ENCODE peak calls at places on chromosomes 5 and 9, in six cellular contexts. G is aorta, W is GM23338, F is adrenal gland, T is kidney, I is PC-9. D is an unnamed sample. For H3K36me3, the result is how much of the 10 kb centered on the place peaks cover.

GRCh38 chr5:138177936-138178515 is 404 bp downstream of the BRD8 start:
- DNase-seq in I (peak), F (no peak), G (peak), W (peak), T (no peak), D (no peak)

GRCh38 chr9:107755267-107755666 is 265.7 kb upstream of the KLF4 start:
- DNase-seq in T (no peak), I (peak), F (peak), W (no peak), G (no peak), D (no peak)

GRCh38 chr5:80805038-80805437 is 150.3 kb upstream of the DHFR start:
- DNase-seq in G (no peak), T (no peak), I (no peak), F (no peak), W (no peak), D (no peak)

GRCh38 chr5:38105231-38105570 is 153.2 kb upstream of the EGFLAM start:
- DNase-seq in W (no peak), T (no peak), F (no peak), I (no peak), G (no peak), D (no peak)

GRCh38 chr5:28580616-28581015 is 1542.2 kb upstream of the CDH9 start:
- DNase-seq in I (no peak), F (no peak), T (no peak), W (no peak), G (no peak), D (no peak)

GRCh38 chr9:34403554-34404380 is 27.1 kb upstream of the MYORG start:
- DNase-seq in W (peak), G (peak), F (peak), T (no peak), I (peak), D (peak)

GRCh38 chr9:6054280-6055099 is 39.1 kb upstream of the RANBP6 start:
- DNase-seq in F (peak), T (no peak), G (peak), I (peak), W (peak), D (peak)

GRCh38 chr9:130043654-130044623 is 950 bp upstream of the FNBP1 start:
- DNase-seq in W (peak), I (no peak), G (no peak), F (peak), T (peak), D (no peak)

GRCh38 chr9:91120200-91120599 is 241.5 kb downstream of the AUH start:
- DNase-seq in F (no peak), G (no peak), I (no peak), W (no peak), T (no peak), D (no peak)

GRCh38 chr9:91117959-91118651 is 243.6 kb downstream of the AUH start:
- DNase-seq in G (peak), T (peak), F (peak), W (peak), I (peak), D (no peak)

GRCh38 chr9:91119147-91119546 is 242.6 kb downstream of the AUH start:
- DNase-seq in F (no peak), T (no peak), I (no peak), W (peak), G (no peak), D (no peak)

GRCh38 chr9:91117474-91117891 is 244.2 kb downstream of the AUH start:
- DNase-seq in W (no peak), G (no peak), F (no peak), I (no peak), T (no peak), D (no peak)

GRCh38 chr9:91119679-91120078 is 242.0 kb downstream of the AUH start:
- DNase-seq in T (no peak), I (no peak), F (no peak), G (no peak), W (no peak), D (no peak)
- H3K27ac ChIP-seq in T (no peak), I (no peak), F (no peak), G (no peak), W (no peak), D (no peak)

GRCh38 chr5:72268753-72269410 is 51.2 kb downstream of the MRPS27 start:
- DNase-seq in G (peak), T (no peak), W (peak), F (peak), I (peak), D (peak)
- H3K36me3 ChIP-seq in G (under half), T (under half), W (under half), F (under half), I (under half), D (under half)

GRCh38 chr9:21688108-21689102 is 114.0 kb upstream of the MTAP start:
- DNase-seq in T (no peak), G (peak), F (no peak), I (no peak), W (no peak), D (no peak)
- H3K4me3 ChIP-seq in T (no peak), G (no peak), F (no peak), I (no peak), W (no peak), D (no peak)

GRCh38 chr5:10275460-10275859 is 25.4 kb downstream of the CCT5 start:
- DNase-seq in I (no peak), T (no peak), G (no peak), W (no peak), F (no peak), D (no peak)
- H3K27ac ChIP-seq in I (no peak), T (no peak), G (no peak), W (peak), F (no peak), D (no peak)

GRCh38 chr9:95083086-95083768 is 234.3 kb downstream of the FANCC start:
- DNase-seq in G (no peak), I (no peak), F (no peak), W (no peak), T (no peak), D (no peak)
- H3K36me3 ChIP-seq in G (under half), I (under half), F (half or more), W (under half), T (half or more), D (under half)

GRCh38 chr5:132526290-132526973 is 16.9 kb downstream of the IL5 start:
- DNase-seq in T (no peak), F (peak), W (peak), G (no peak), I (peak), D (no peak)

GRCh38 chr5:132525299-132525724 is 18.0 kb downstream of the IL5 start:
- DNase-seq in G (no peak), I (no peak), F (no peak), T (no peak), W (no peak), D (no peak)

GRCh38 chr5:132528866-132529634 is 14.3 kb downstream of the IL5 start:
- DNase-seq in T (no peak), I (no peak), W (no peak), F (no peak), G (no peak), D (no peak)

GRCh38 chr5:132530946-132531345 is 12.4 kb downstream of the IL5 start:
- DNase-seq in T (no peak), G (no peak), F (no peak), I (no peak), W (no peak), D (no peak)

GRCh38 chr5:132526974-132527564 is 16.3 kb downstream of the IL5 start:
- DNase-seq in G (no peak), W (no peak), I (no peak), T (no peak), F (no peak), D (no peak)
- H3K4me3 ChIP-seq in G (no peak), W (no peak), I (no peak), T (no peak), F (no peak), D (no peak)

D was measured in iPS DF 6.9.